ENCODE peak calls at places on chromosomes 16 and 17, in five cellular contexts. M, T, G, D and J are unnamed samples.

GRCh38 chr16:75464130-75464918 is at the start of gene TMEM170A:
- DNase-seq in M (peak; percentile 99), T (peak; percentile 92), G (peak; percentile 93), D (peak; percentile 99), J (peak; percentile 99)

GRCh38 chr17:4948997-4949320 is 629 bp upstream of the PFN1 start:
- DNase-seq in M (peak; percentile 95), T (no peak), G (no peak), D (peak; percentile 77), J (peak; percentile 74)

GRCh38 chr17:46033392-46033791 is 34.3 kb downstream of the STH start:
- DNase-seq in M (no peak), T (no peak), G (no peak), D (no peak), J (no peak)

GRCh38 chr17:81166033-81166472 is at the start of gene AATK:
- DNase-seq in M (no peak), T (no peak), G (no peak), D (no peak), J (no peak)

GRCh38 chr16:25838724-25839186 is 147.0 kb downstream of the HS3ST4 start:
- DNase-seq in M (peak; percentile 54), T (peak; percentile 2), G (peak; percentile 52), D (peak; percentile 12), J (no peak)

GRCh38 chr17:76534831-76535732 is 2.4 kb downstream of the CYGB start:
- DNase-seq in M (no peak), T (no peak), G (no peak), D (no peak), J (no peak)

GRCh38 chr16:84332975-84333684 is 35.2 kb upstream of the ATP2C2 start:
- DNase-seq in M (no peak), T (no peak), G (no peak), D (no peak), J (no peak)

GRCh38 chr17:79023180-79023705 is 726 bp upstream of the C1QTNF1 start:
- DNase-seq in M (no peak), T (no peak), G (no peak), D (no peak), J (no peak)

GRCh38 chr16:83402969-83403368 is 404.8 kb upstream of the HSBP1 start:
- DNase-seq in M (no peak), T (no peak), G (no peak), D (no peak), J (no peak)

GRCh38 chr16:29148867-29149272 is 164.0 kb downstream of the LAT start:
- DNase-seq in M (no peak), T (peak; percentile 34), G (no peak), D (peak; percentile 89), J (no peak)

GRCh38 chr17:73962308-73962707 is 241.2 kb upstream of the RPL38 start:
- DNase-seq in M (no peak), T (no peak), G (no peak), D (no peak), J (no peak)